ENCODE peak calls at places on chromosomes 5 and 9, in nine cellular contexts. G, M, S, N, T, L, B, P and V are unnamed samples.

GRCh38 chr5:78655731-78656130 is 7.2 kb upstream of the LHFPL2 start:
- DNase-seq in G (no peak), M (no peak), S (no peak), N (no peak), T (no peak), L (no peak), B (no peak), P (no peak), V (no peak)

GRCh38 chr5:171612749-171613148 is 172.9 kb upstream of the SMIM23 start:
- DNase-seq in G (no peak), M (no peak), S (no peak), N (no peak), T (no peak), L (peak), B (no peak), P (no peak), V (no peak)

GRCh38 chr9:123375725-123376132 is 19.7 kb downstream of the CRB2 start:
- DNase-seq in G (no peak), M (no peak), S (no peak), N (no peak), T (no peak), L (no peak), B (peak), P (peak), V (no peak)

GRCh38 chr5:54390015-54390414 is 65.5 kb upstream of the HSPB3 start:
- DNase-seq in G (no peak), M (peak), S (peak), N (no peak), T (no peak), L (no peak), B (peak), P (peak), V (no peak)

GRCh38 chr9:102867488-102867887 is 127.6 kb upstream of the CYLC2 start:
- DNase-seq in G (no peak), M (no peak), S (no peak), N (no peak), T (no peak), L (no peak), B (no peak), P (no peak), V (no peak)

GRCh38 chr5:133265720-133266575 is 214.1 kb downstream of the HSPA4 start:
- DNase-seq in G (no peak), M (no peak), S (peak), N (no peak), T (peak), L (no peak), B (no peak), P (no peak), V (no peak)

GRCh38 chr5:173781826-173782670 is 106.1 kb upstream of the CPEB4 start:
- DNase-seq in G (peak), M (peak), S (peak), N (peak), T (peak), L (peak), B (peak), P (peak), V (peak)

GRCh38 chr9:5041390-5042115 is 56.5 kb downstream of the JAK2 start:
- DNase-seq in G (peak), M (no peak), S (no peak), N (no peak), T (peak), L (peak), B (no peak), P (no peak), V (no peak)

GRCh38 chr9:127404631-127405030 is 7.7 kb downstream of the SLC2A8 start:
- DNase-seq in G (no peak), M (no peak), S (no peak), N (no peak), T (no peak), L (no peak), B (no peak), P (no peak), V (no peak)

GRCh38 chr5:20575515-20575914 is 587.5 kb upstream of the CDH18 start:
- DNase-seq in G (no peak), M (no peak), S (no peak), N (no peak), T (no peak), L (no peak), B (peak), P (no peak), V (no peak)

GRCh38 chr5:81207009-81207408 is 26.1 kb upstream of the CKMT2 start:
- DNase-seq in G (no peak), M (peak), S (no peak), N (no peak), T (no peak), L (no peak), B (peak), P (no peak), V (no peak)

GRCh38 chr5:138649775-138650174 is 74.6 kb upstream of the HSPA9 start:
- DNase-seq in G (no peak), M (no peak), S (no peak), N (no peak), T (no peak), L (no peak), B (no peak), P (no peak), V (no peak)
- H3K4me3 ChIP-seq in G (no peak), M (no peak), S (no peak), N (no peak), T (no peak), L (no peak), B (no peak), P (no peak), V (no peak)

GRCh38 chr5:68226564-68227073 is 11.1 kb downstream of the PIK3R1 start:
- DNase-seq in G (no peak), M (no peak), S (no peak), N (no peak), T (no peak), L (no peak), B (no peak), P (no peak), V (no peak)

GRCh38 chr5:68225188-68225910 is 9.8 kb downstream of the PIK3R1 start:
- DNase-seq in G (peak), M (no peak), S (peak), N (peak), T (no peak), L (no peak), B (peak), P (peak), V (no peak)

GRCh38 chr5:68225911-68226563 is 10.5 kb downstream of the PIK3R1 start:
- DNase-seq in G (no peak), M (no peak), S (no peak), N (no peak), T (no peak), L (no peak), B (no peak), P (peak), V (no peak)

GRCh38 chr5:68222824-68223354 is 7.3 kb downstream of the PIK3R1 start:
- DNase-seq in G (no peak), M (no peak), S (no peak), N (no peak), T (no peak), L (no peak), B (no peak), P (no peak), V (no peak)

DNA sequence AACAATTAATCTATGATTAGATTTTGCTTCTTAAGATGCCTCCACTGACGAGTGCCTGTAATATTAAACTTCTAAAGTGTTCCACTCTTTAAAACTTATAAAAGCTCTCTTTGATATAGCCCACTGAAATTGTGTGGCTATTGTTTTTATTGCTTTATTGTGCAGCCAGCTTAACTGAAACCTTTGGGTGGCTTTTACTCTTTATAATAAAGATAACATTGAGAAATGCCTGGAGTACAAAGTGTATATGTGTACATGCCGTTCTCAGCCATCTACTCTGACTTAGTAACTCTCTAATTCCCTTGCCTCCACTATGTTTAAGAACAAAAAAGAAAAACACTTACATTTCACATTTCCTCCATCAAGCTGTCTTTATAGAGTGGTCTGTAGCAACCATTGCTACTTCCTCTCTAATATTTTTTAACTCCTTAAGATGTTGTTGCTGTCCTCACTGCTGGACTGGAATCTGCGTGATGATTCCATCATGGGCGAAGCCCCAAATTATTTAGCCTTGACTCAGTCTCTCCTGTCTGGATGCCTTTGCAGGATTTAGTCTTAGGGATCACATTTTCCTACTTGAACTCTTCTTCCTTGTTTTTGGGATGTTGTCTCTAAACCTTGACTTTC is 9.1 kb downstream of the PIK3R1 start:
- DNase-seq in G (no peak), M (no peak), S (no peak), N (no peak), T (no peak), L (no peak), B (peak), P (no peak), V (no peak)
- H3K4me3 ChIP-seq in G (no peak), M (no peak), S (no peak), N (no peak), T (no peak), L (peak), B (no peak), P (peak), V (no peak)

GRCh38 chr5:15796557-15796956 is 296.6 kb downstream of the FBXL7 start:
- DNase-seq in G (no peak), M (no peak), S (no peak), N (no peak), T (no peak), L (no peak), B (no peak), P (no peak), V (no peak)

GRCh38 chr5:15791859-15792258 is 291.9 kb downstream of the FBXL7 start:
- DNase-seq in G (no peak), M (no peak), S (no peak), N (no peak), T (no peak), L (no peak), B (no peak), P (no peak), V (no peak)

GRCh38 chr5:15797116-15797515 is 297.1 kb downstream of the FBXL7 start:
- DNase-seq in G (no peak), M (no peak), S (no peak), N (no peak), T (no peak), L (no peak), B (no peak), P (no peak), V (no peak)

GRCh38 chr5:15796096-15796495 is 296.1 kb downstream of the FBXL7 start:
- DNase-seq in G (no peak), M (no peak), S (no peak), N (no peak), T (no peak), L (no peak), B (no peak), P (no peak), V (no peak)

DNA sequence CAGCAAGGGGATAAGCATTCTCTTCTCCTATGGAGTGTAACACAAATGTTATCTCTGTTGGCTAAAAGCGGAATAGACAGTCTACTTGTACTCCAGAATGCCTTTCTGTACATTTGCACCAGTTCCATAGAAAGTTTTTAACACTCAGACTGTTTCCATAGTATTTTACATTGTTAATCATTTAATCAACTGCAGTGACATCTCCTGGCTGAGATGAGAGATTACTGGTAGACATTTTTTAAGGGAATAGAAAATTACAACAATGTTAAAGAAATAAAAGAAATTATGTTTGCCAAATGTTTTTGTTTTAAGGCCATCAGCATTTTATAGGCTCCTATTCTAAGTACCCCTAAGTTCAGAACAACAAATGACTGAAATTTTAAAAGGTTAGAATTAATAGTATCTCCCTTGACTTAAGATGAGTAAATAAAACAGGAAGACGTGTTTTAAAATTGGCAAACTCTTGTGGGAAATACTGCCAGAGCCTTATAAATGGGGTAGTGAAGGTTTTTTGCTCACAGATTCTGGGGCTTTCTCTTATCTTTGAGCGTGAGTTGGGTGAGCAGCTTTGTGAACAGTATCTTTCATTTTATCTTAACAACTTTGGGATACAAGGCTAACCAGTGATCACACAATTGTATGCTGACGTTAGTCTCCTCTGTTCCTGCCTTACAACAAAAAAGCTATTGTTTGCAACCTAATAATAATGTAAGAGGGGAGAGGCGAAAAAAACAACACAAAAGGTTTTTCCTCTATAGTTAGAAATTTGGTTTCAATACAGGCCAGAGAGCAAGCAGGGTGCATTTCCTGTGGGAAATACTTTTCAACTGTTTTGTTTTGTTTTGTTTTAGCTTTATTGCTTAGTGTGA is 294.4 kb downstream of the FBXL7 start:
- DNase-seq in G (no peak), M (no peak), S (no peak), N (no peak), T (no peak), L (no peak), B (peak), P (no peak), V (no peak)
- H3K4me3 ChIP-seq in G (no peak), M (no peak), S (no peak), N (no peak), T (no peak), L (no peak), B (no peak), P (no peak), V (no peak)

DNA sequence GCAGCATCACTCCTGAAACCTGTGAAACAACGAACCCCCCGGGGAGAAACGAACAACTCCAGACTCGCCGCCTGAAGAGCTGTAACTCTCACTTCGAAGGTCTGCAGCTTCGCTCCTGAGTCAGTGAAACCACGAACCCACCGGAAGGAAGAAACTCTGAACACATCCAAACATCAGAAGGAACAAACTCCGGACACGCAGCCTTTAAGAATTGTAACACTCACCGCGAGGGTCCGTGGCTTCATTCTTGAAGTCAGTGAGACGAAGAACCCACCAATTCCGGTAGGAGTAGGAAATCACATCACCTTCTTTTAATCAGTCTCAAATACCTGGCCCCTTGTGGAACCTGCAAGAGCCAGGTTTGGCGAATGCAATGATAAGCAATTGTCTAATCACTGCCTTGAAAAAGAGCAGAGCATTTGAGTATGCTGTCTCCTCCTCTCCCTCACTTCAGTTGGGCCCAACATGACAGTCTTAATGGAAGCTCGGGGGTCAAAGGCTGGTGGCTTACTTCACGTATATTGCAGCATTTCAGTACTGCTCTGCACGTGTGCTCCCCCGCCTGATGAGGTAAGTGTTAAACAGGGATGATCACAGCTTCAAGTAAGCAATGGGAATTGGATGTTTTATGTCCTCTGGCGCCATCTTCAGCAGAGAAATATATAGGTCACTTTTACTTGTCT is 471 bp downstream of the IRGM start:
- DNase-seq in G (no peak), M (peak), S (peak), N (no peak), T (peak), L (no peak), B (peak), P (peak), V (peak)
- H3K4me3 ChIP-seq in G (no peak), M (no peak), S (no peak), N (no peak), T (no peak), L (peak), B (no peak), P (no peak), V (no peak)

GRCh38 chr5:127012933-127013332 is 17.4 kb downstream of the MARCHF3 start:
- DNase-seq in G (no peak), M (no peak), S (no peak), N (no peak), T (no peak), L (no peak), B (peak), P (no peak), V (no peak)
- H3K4me3 ChIP-seq in G (no peak), M (no peak), S (no peak), N (no peak), T (no peak), L (no peak), B (no peak), P (no peak), V (no peak)

DNA sequence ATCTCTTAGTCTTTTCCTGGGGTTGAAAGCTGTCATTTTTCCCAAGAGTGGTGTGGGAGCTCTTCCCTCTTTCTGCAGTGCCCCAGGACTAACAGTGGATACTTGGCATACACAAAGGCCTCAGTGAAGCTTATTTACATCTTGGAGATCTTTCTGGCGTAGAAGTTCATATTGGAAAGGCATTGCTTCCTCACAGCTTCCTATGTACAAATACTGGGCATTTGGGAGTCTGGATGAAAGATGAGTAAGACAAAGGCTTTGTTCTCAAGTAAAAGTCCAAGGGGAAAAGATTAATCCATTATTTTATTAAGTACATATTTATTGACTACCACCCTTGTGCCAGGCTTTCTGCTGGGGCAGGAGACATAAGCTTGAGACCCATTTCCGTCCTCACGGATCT is 22.0 kb downstream of the MAP3K1 start:
- DNase-seq in G (no peak), M (no peak), S (no peak), N (no peak), T (no peak), L (no peak), B (no peak), P (no peak), V (no peak)
- H3K4me3 ChIP-seq in G (no peak), M (no peak), S (no peak), N (no peak), T (no peak), L (no peak), B (no peak), P (no peak), V (no peak)

GRCh38 chr5:157690690-157691433 is 19.5 kb downstream of the C5orf52 start:
- DNase-seq in G (no peak), M (no peak), S (no peak), N (no peak), T (no peak), L (no peak), B (no peak), P (no peak), V (no peak)
- H3K4me3 ChIP-seq in G (no peak), M (no peak), S (no peak), N (peak), T (no peak), L (no peak), B (no peak), P (no peak), V (no peak)

GRCh38 chr9:69976165-69976564 is 67.5 kb upstream of the MAMDC2 start:
- DNase-seq in G (no peak), M (no peak), S (peak), N (no peak), T (no peak), L (no peak), B (peak), P (no peak), V (no peak)

GRCh38 chr9:69970001-69970531 is 73.6 kb upstream of the MAMDC2 start:
- DNase-seq in G (no peak), M (no peak), S (no peak), N (no peak), T (no peak), L (no peak), B (no peak), P (no peak), V (no peak)

GRCh38 chr9:69975681-69976080 is 68.0 kb upstream of the MAMDC2 start:
- DNase-seq in G (no peak), M (no peak), S (peak), N (no peak), T (no peak), L (no peak), B (peak), P (no peak), V (no peak)

GRCh38 chr9:69971643-69972449 is 71.8 kb upstream of the MAMDC2 start:
- DNase-seq in G (peak), M (peak), S (peak), N (peak), T (no peak), L (peak), B (peak), P (peak), V (peak)
- H3K4me3 ChIP-seq in G (no peak), M (no peak), S (no peak), N (no peak), T (no peak), L (no peak), B (no peak), P (no peak), V (no peak)

DNA sequence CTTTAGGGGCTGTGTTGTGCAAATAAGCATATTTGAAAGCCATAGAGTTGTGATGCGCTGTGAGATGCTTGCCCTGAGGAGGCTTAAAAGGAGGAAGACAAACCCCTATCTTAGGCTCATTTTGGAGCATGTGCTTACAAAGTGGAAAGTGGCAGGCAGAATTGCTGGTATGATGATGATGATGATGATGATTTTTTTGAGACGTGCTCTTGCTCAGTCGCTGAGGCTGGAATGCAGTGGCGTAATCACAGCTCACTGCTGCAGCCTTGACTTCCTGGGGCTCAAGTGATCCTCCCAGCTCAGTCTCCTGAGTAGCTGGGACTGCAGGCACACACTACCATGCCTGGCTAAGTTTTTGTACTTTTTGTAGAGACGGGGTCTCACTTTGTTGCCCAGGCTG is 1.7 kb downstream of the CNOT8 start:
- DNase-seq in G (no peak), M (no peak), S (peak), N (no peak), T (no peak), L (no peak), B (peak), P (peak), V (no peak)
- H3K4me3 ChIP-seq in G (peak), M (peak), S (peak), N (peak), T (peak), L (peak), B (peak), P (peak), V (peak)